ENCODE peak calls at places on chromosomes 11 and 22, in nine cellular contexts. D, M, E, A, N, O, B, H and W are unnamed samples.

GRCh38 chr11:1381793-1382425 is 7.8 kb upstream of the BRSK2 start:
- DNase-seq in N (no peak), M (no peak), O (no peak), D (no peak), H (no peak), A (no peak), B (no peak), E (no peak), W (no peak)

GRCh38 chr22:37634505-37635002 is 4.9 kb upstream of the SH3BP1 start:
- DNase-seq in N (no peak), A (no peak), O (no peak), H (no peak), M (no peak), B (no peak), E (peak), D (no peak), W (no peak)

GRCh38 chr22:40764743-40765441 is 54.3 kb downstream of the SLC25A17 start:
- DNase-seq in B (no peak), D (no peak), H (no peak), E (no peak), A (no peak), O (no peak), M (peak), N (no peak), W (no peak)

GRCh38 chr11:122727101-122727929 is 71.8 kb downstream of the UBASH3B start:
- DNase-seq in N (no peak), D (no peak), M (peak), A (no peak), O (no peak), B (no peak), E (no peak), H (no peak), W (no peak)

GRCh38 chr22:40247976-40248375 is 70.3 kb downstream of the TNRC6B start:
- DNase-seq in E (no peak), D (peak), M (peak), A (no peak), N (no peak), B (peak), O (no peak), H (no peak), W (no peak)

GRCh38 chr22:23800297-23801237 is 13.8 kb downstream of the SMARCB1 start:
- DNase-seq in M (no peak), A (no peak), D (no peak), E (no peak), H (no peak), O (no peak), B (no peak), N (no peak), W (no peak)

GRCh38 chr22:27019827-27020226 is 362.4 kb downstream of the MIAT start:
- DNase-seq in M (no peak), N (no peak), B (no peak), O (peak), E (no peak), H (no peak), D (no peak), A (no peak), W (peak)

GRCh38 chr11:26199341-26199740 is 132.6 kb upstream of the ANO3 start:
- DNase-seq in O (no peak), A (no peak), H (no peak), N (no peak), B (no peak), M (no peak), D (no peak), E (no peak), W (no peak)

GRCh38 chr11:32531528-32531927 is 52.1 kb upstream of the EIF3M start:
- DNase-seq in A (no peak), N (peak), O (no peak), M (no peak), H (no peak), B (no peak), E (no peak), D (no peak), W (no peak)

GRCh38 chr11:28107726-28108618 is at the start of the genes KIF18A and METTL15:
- DNase-seq in M (peak), D (peak), E (peak), O (peak), H (peak), N (peak), B (peak), A (peak), W (peak)

GRCh38 chr11:12397953-12398352 is 20.6 kb downstream of the PARVA start:
- DNase-seq in D (no peak), A (no peak), O (peak), B (no peak), M (no peak), H (peak), N (peak), E (peak), W (no peak)

GRCh38 chr11:79950172-79950571 is 509.3 kb upstream of the TENM4 start:
- DNase-seq in M (no peak), B (no peak), D (no peak), N (no peak), A (no peak), E (no peak), O (no peak), H (no peak), W (no peak)

GRCh38 chr11:102568851-102569250 is 38.3 kb upstream of the MMP7 start:
- DNase-seq in H (no peak), E (no peak), D (no peak), B (no peak), N (no peak), A (no peak), O (no peak), M (no peak), W (no peak)

GRCh38 chr11:4027746-4028145 is 66.9 kb upstream of the RRM1 start:
- DNase-seq in H (no peak), E (no peak), O (no peak), A (no peak), N (no peak), M (no peak), D (no peak), B (no peak), W (no peak)

GRCh38 chr11:119741369-119742262 is 12.6 kb upstream of the NECTIN1 start:
- DNase-seq in E (peak), D (peak), A (no peak), M (peak), O (no peak), N (peak), B (peak), H (peak), W (no peak)

GRCh38 chr11:3956038-3956437 is 100.6 kb downstream of the STIM1 start:
- DNase-seq in D (no peak), B (no peak), H (no peak), E (no peak), A (no peak), M (no peak), N (no peak), O (no peak), W (no peak)

GRCh38 chr11:125062931-125063428 is at the start of gene SLC37A2:
- DNase-seq in E (peak), B (peak), H (peak), O (peak), M (peak), D (peak), A (peak), N (peak), W (peak)

GRCh38 chr11:133776671-133777070 is 68.6 kb downstream of the SPATA19 start:
- DNase-seq in B (no peak), H (no peak), O (no peak), M (no peak), N (no peak), A (no peak), D (no peak), E (no peak), W (no peak)

GRCh38 chr22:45211435-45211834 is 29.3 kb downstream of the KIAA0930 start:
- DNase-seq in A (no peak), N (no peak), O (no peak), E (no peak), M (no peak), H (no peak), D (no peak), B (no peak), W (no peak)

GRCh38 chr11:40129276-40129675 is 1330.2 kb downstream of the LRRC4C start:
- DNase-seq in H (no peak), B (no peak), O (no peak), A (no peak), E (no peak), N (peak), D (no peak), M (no peak), W (no peak)

GRCh38 chr22:22748297-22748743 is 103.9 kb downstream of the GGTLC2 start:
- DNase-seq in E (peak), N (peak), H (no peak), D (peak), M (peak), B (peak), O (peak), A (peak), W (no peak)

GRCh38 chr22:50270302-50271010 is at the start of gene MAPK11:
- DNase-seq in B (peak), H (peak), D (peak), A (peak), E (peak), M (peak), O (peak), N (peak), W (no peak)

GRCh38 chr11:129041611-129042018 is 98.9 kb upstream of the TP53AIP1 start:
- DNase-seq in D (no peak), H (no peak), B (no peak), A (no peak), N (no peak), E (no peak), M (no peak), O (no peak), W (no peak)

GRCh38 chr11:2298795-2299747 is 2.6 kb downstream of the C11orf21 start:
- DNase-seq in H (no peak), B (no peak), M (peak), N (peak), O (no peak), E (no peak), D (no peak), A (peak), W (no peak)

GRCh38 chr22:20581503-20582170 is 74.2 kb downstream of the MED15 start:
- DNase-seq in D (no peak), H (no peak), N (no peak), O (no peak), B (no peak), M (no peak), A (no peak), E (no peak), W (no peak)